ENCODE peak calls at places on chromosome 13, in eight cellular contexts. One of them, this sample, is unnamed.
A peak's percentile ranks its signal among the peaks of the same experiment; 100 is the strongest.

GRCh38 chr13:78265098-78265497 is 338.3 kb downstream of the POU4F1 start:
- DNase-seq in OCI-LY7: no peak
- DNase-seq in lung: no peak
- DNase-seq in pancreas: no peak
- DNase-seq in heart right ventricle: no peak
- DNase-seq in fibroblast of lung: no peak
- DNase-seq in neural progenitor cell: no peak
- DNase-seq in DND-41: no peak
- DNase-seq in this sample: no peak

GRCh38 chr13:30932481-30933333 is at the start of gene TEX26:
- DNase-seq in heart right ventricle: peak; percentile 29
- DNase-seq in neural progenitor cell: peak; percentile 90
- DNase-seq in pancreas: no peak
- DNase-seq in DND-41: no peak
- DNase-seq in OCI-LY7: no peak
- DNase-seq in lung: no peak
- DNase-seq in fibroblast of lung: peak; percentile 44
- DNase-seq in this sample: peak; percentile 14

GRCh38 chr13:52738719-52739467 is 727 bp downstream of the CNMD start:
- DNase-seq in neural progenitor cell: peak; percentile 87
- DNase-seq in heart right ventricle: no peak
- DNase-seq in pancreas: no peak
- DNase-seq in DND-41: no peak
- DNase-seq in OCI-LY7: no peak
- DNase-seq in lung: no peak
- DNase-seq in fibroblast of lung: no peak
- DNase-seq in this sample: peak; percentile 62

GRCh38 chr13:81048026-81048461 is 707.1 kb upstream of the SPRY2 start:
- DNase-seq in DND-41: no peak
- DNase-seq in neural progenitor cell: no peak
- DNase-seq in OCI-LY7: no peak
- DNase-seq in lung: no peak
- DNase-seq in fibroblast of lung: no peak
- DNase-seq in heart right ventricle: no peak
- DNase-seq in pancreas: no peak
- DNase-seq in this sample: no peak

GRCh38 chr13:45799451-45799850 is 52.1 kb downstream of the SIAH3 start:
- DNase-seq in DND-41: no peak
- DNase-seq in OCI-LY7: no peak
- DNase-seq in fibroblast of lung: no peak
- DNase-seq in lung: no peak
- DNase-seq in heart right ventricle: peak; percentile 44
- DNase-seq in neural progenitor cell: peak; percentile 51
- DNase-seq in pancreas: no peak
- DNase-seq in this sample: no peak

GRCh38 chr13:102580552-102581169 is 16.1 kb upstream of the TPP2 start:
- DNase-seq in pancreas: no peak
- DNase-seq in heart right ventricle: no peak
- DNase-seq in fibroblast of lung: peak; percentile 49
- DNase-seq in OCI-LY7: peak; percentile 59
- DNase-seq in lung: no peak
- DNase-seq in neural progenitor cell: peak; percentile 73
- DNase-seq in DND-41: peak; percentile 37
- DNase-seq in this sample: no peak

GRCh38 chr13:34513526-34513925 is 428.5 kb upstream of the NBEA start:
- DNase-seq in neural progenitor cell: no peak
- DNase-seq in lung: no peak
- DNase-seq in heart right ventricle: no peak
- DNase-seq in OCI-LY7: no peak
- DNase-seq in fibroblast of lung: peak; percentile 8
- DNase-seq in pancreas: no peak
- DNase-seq in DND-41: no peak
- DNase-seq in this sample: no peak

GRCh38 chr13:111397202-111397880 is 76.9 kb downstream of the TEX29 start:
- DNase-seq in DND-41: no peak
- DNase-seq in lung: no peak
- DNase-seq in OCI-LY7: no peak
- DNase-seq in fibroblast of lung: no peak
- DNase-seq in neural progenitor cell: no peak
- DNase-seq in heart right ventricle: no peak
- DNase-seq in pancreas: no peak
- DNase-seq in this sample: no peak

GRCh38 chr13:50255639-50256038 is 240.4 kb downstream of the KCNRG start:
- DNase-seq in DND-41: no peak
- DNase-seq in pancreas: no peak
- DNase-seq in lung: no peak
- DNase-seq in OCI-LY7: no peak
- DNase-seq in fibroblast of lung: no peak
- DNase-seq in heart right ventricle: no peak
- DNase-seq in neural progenitor cell: no peak
- DNase-seq in this sample: no peak

GRCh38 chr13:51856998-51857397 is 4.8 kb upstream of the CCDC70 start:
- DNase-seq in DND-41: no peak
- DNase-seq in heart right ventricle: no peak
- DNase-seq in neural progenitor cell: no peak
- DNase-seq in OCI-LY7: no peak
- DNase-seq in lung: no peak
- DNase-seq in pancreas: no peak
- DNase-seq in fibroblast of lung: no peak
- DNase-seq in this sample: no peak

GRCh38 chr13:57629391-57629804 is 2.1 kb upstream of the PCDH17 start:
- DNase-seq in pancreas: no peak
- DNase-seq in DND-41: no peak
- DNase-seq in heart right ventricle: peak; percentile 14
- DNase-seq in lung: no peak
- DNase-seq in neural progenitor cell: no peak
- DNase-seq in fibroblast of lung: no peak
- DNase-seq in OCI-LY7: no peak
- DNase-seq in this sample: peak; percentile 20

DNA sequence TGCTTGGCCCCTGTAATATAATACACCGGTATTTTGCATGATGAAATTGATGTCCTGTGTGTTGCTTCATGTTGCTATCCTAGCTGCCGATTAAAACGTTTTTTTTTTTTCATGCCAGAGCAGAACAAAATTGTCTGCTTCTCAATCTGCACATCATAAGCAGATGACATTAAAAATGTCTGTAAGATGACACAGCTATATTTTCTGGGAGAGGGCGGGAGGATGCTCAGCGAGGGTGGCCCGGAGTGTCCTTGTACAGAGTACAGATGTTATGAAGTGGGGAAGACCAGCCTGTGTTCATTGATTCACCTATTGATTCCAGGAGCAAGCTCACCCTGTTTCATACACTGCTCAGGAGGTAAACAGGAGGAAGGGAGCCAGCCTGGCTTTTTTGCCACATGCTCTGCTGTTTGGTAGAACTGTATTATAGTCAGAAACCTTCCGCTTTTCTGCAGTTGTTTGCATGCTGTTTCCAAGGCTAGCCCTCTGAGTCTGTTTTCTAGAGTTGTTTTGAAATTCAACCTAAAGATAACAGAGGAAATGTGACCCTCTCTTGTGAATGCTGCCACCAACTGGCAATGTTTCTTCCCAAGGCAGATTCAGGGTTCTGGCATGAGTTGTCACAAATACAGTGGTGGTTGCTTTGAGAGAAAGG is 4.7 kb upstream of the IRS2 start:
- DNase-seq in OCI-LY7: peak; percentile 21
- DNase-seq in pancreas: no peak
- DNase-seq in lung: no peak
- DNase-seq in fibroblast of lung: peak; percentile 22
- DNase-seq in DND-41: peak; percentile 83
- DNase-seq in heart right ventricle: no peak
- DNase-seq in neural progenitor cell: peak; percentile 55
- DNase-seq in this sample: peak; percentile 42
- H3K27ac ChIP-seq in OCI-LY7: no peak overlapping the region
- H3K27ac ChIP-seq in pancreas: peak overlapping the region; percentile 9
- H3K27ac ChIP-seq in lung: no peak overlapping the region
- H3K27ac ChIP-seq in fibroblast of lung: no peak overlapping the region
- H3K27ac ChIP-seq in DND-41: peak overlapping the region; percentile 92
- H3K27ac ChIP-seq in heart right ventricle: no peak overlapping the region
- H3K27ac ChIP-seq in neural progenitor cell: no peak overlapping the region
- H3K27ac ChIP-seq in this sample: no peak overlapping the region

GRCh38 chr13:32472194-32472621 is 44.3 kb upstream of the N4BP2L1 start:
- DNase-seq in pancreas: no peak
- DNase-seq in heart right ventricle: no peak
- DNase-seq in neural progenitor cell: no peak
- DNase-seq in fibroblast of lung: no peak
- DNase-seq in DND-41: no peak
- DNase-seq in lung: no peak
- DNase-seq in OCI-LY7: no peak
- DNase-seq in this sample: no peak
- H3K27ac ChIP-seq in pancreas: no peak overlapping the region
- H3K27ac ChIP-seq in heart right ventricle: peak overlapping the region; percentile 40
- H3K27ac ChIP-seq in neural progenitor cell: no peak overlapping the region
- H3K27ac ChIP-seq in fibroblast of lung: no peak overlapping the region
- H3K27ac ChIP-seq in DND-41: no peak overlapping the region
- H3K27ac ChIP-seq in lung: no peak overlapping the region
- H3K27ac ChIP-seq in OCI-LY7: no peak overlapping the region
- H3K27ac ChIP-seq in this sample: no peak overlapping the region

GRCh38 chr13:109172099-109172498 is 542.7 kb downstream of the MYO16 start:
- DNase-seq in OCI-LY7: no peak
- DNase-seq in fibroblast of lung: no peak
- DNase-seq in pancreas: no peak
- DNase-seq in lung: no peak
- DNase-seq in DND-41: no peak
- DNase-seq in heart right ventricle: no peak
- DNase-seq in neural progenitor cell: no peak
- DNase-seq in this sample: no peak
- H3K27ac ChIP-seq in OCI-LY7: no peak overlapping the region
- H3K27ac ChIP-seq in fibroblast of lung: no peak overlapping the region
- H3K27ac ChIP-seq in pancreas: no peak overlapping the region
- H3K27ac ChIP-seq in lung: no peak overlapping the region
- H3K27ac ChIP-seq in DND-41: no peak overlapping the region
- H3K27ac ChIP-seq in heart right ventricle: no peak overlapping the region
- H3K27ac ChIP-seq in neural progenitor cell: no peak overlapping the region
- H3K27ac ChIP-seq in this sample: no peak overlapping the region

GRCh38 chr13:100789968-100790367 is 115.4 kb upstream of the TMTC4 start:
- DNase-seq in fibroblast of lung: peak; percentile 35
- DNase-seq in neural progenitor cell: no peak
- DNase-seq in pancreas: no peak
- DNase-seq in DND-41: no peak
- DNase-seq in heart right ventricle: no peak
- DNase-seq in lung: no peak
- DNase-seq in OCI-LY7: no peak
- DNase-seq in this sample: no peak

GRCh38 chr13:100788540-100788939 is 113.9 kb upstream of the TMTC4 start:
- DNase-seq in pancreas: no peak
- DNase-seq in DND-41: no peak
- DNase-seq in heart right ventricle: no peak
- DNase-seq in lung: no peak
- DNase-seq in OCI-LY7: no peak
- DNase-seq in neural progenitor cell: no peak
- DNase-seq in fibroblast of lung: no peak
- DNase-seq in this sample: no peak

GRCh38 chr13:100790405-100790804 is 115.8 kb upstream of the TMTC4 start:
- DNase-seq in heart right ventricle: no peak
- DNase-seq in OCI-LY7: no peak
- DNase-seq in neural progenitor cell: no peak
- DNase-seq in pancreas: no peak
- DNase-seq in fibroblast of lung: no peak
- DNase-seq in lung: no peak
- DNase-seq in DND-41: no peak
- DNase-seq in this sample: no peak

GRCh38 chr13:100789025-100789424 is 114.4 kb upstream of the TMTC4 start:
- DNase-seq in OCI-LY7: no peak
- DNase-seq in neural progenitor cell: no peak
- DNase-seq in lung: no peak
- DNase-seq in heart right ventricle: no peak
- DNase-seq in fibroblast of lung: no peak
- DNase-seq in pancreas: no peak
- DNase-seq in DND-41: no peak
- DNase-seq in this sample: no peak

DNA sequence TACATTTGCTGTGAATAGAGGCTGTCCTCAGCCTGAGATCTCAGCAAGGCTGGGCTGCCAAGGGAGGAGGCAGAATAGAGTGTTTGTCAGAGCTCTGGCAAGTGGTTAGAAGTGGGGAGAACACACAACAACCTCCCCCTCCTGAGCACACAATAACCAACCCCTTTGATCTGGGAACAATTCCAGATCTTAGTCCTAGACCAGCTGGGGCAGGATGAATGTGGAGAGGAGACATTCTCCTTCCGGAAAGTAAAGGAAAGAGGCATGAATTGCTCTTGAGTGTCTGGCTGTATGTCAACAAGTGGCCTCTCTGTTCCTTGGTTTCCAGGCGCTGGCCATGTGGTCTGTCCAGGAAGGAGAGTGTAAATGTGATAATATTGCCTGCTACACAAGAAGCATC is 114.9 kb upstream of the TMTC4 start:
- DNase-seq in lung: peak; percentile 78
- DNase-seq in DND-41: no peak
- DNase-seq in fibroblast of lung: peak; percentile 54
- DNase-seq in OCI-LY7: no peak
- DNase-seq in pancreas: peak; percentile 7
- DNase-seq in heart right ventricle: no peak
- DNase-seq in neural progenitor cell: no peak
- DNase-seq in this sample: peak; percentile 48
- H3K27ac ChIP-seq in lung: no peak overlapping the region
- H3K27ac ChIP-seq in DND-41: no peak overlapping the region
- H3K27ac ChIP-seq in fibroblast of lung: no peak overlapping the region
- H3K27ac ChIP-seq in OCI-LY7: no peak overlapping the region
- H3K27ac ChIP-seq in pancreas: no peak overlapping the region
- H3K27ac ChIP-seq in heart right ventricle: no peak overlapping the region
- H3K27ac ChIP-seq in neural progenitor cell: peak overlapping the region; percentile 53
- H3K27ac ChIP-seq in this sample: peak overlapping the region; percentile 61

GRCh38 chr13:85724554-85725432 is 74.4 kb downstream of the SLITRK6 start:
- DNase-seq in OCI-LY7: no peak
- DNase-seq in heart right ventricle: no peak
- DNase-seq in lung: no peak
- DNase-seq in neural progenitor cell: no peak
- DNase-seq in DND-41: no peak
- DNase-seq in pancreas: no peak
- DNase-seq in fibroblast of lung: no peak
- DNase-seq in this sample: no peak

GRCh38 chr13:85725433-85725832 is 73.8 kb downstream of the SLITRK6 start:
- DNase-seq in heart right ventricle: no peak
- DNase-seq in pancreas: no peak
- DNase-seq in DND-41: no peak
- DNase-seq in fibroblast of lung: no peak
- DNase-seq in neural progenitor cell: no peak
- DNase-seq in OCI-LY7: no peak
- DNase-seq in lung: no peak
- DNase-seq in this sample: no peak

GRCh38 chr13:85719749-85720148 is 79.5 kb downstream of the SLITRK6 start:
- DNase-seq in pancreas: no peak
- DNase-seq in lung: no peak
- DNase-seq in heart right ventricle: no peak
- DNase-seq in DND-41: no peak
- DNase-seq in neural progenitor cell: no peak
- DNase-seq in fibroblast of lung: no peak
- DNase-seq in OCI-LY7: no peak
- DNase-seq in this sample: no peak
- H3K27ac ChIP-seq in pancreas: no peak overlapping the region
- H3K27ac ChIP-seq in lung: no peak overlapping the region
- H3K27ac ChIP-seq in heart right ventricle: no peak overlapping the region
- H3K27ac ChIP-seq in DND-41: no peak overlapping the region
- H3K27ac ChIP-seq in neural progenitor cell: no peak overlapping the region
- H3K27ac ChIP-seq in fibroblast of lung: no peak overlapping the region
- H3K27ac ChIP-seq in OCI-LY7: no peak overlapping the region
- H3K27ac ChIP-seq in this sample: no peak overlapping the region

GRCh38 chr13:23793711-23794110 is 95.5 kb downstream of the MIPEP start:
- DNase-seq in fibroblast of lung: no peak
- DNase-seq in DND-41: no peak
- DNase-seq in pancreas: no peak
- DNase-seq in lung: no peak
- DNase-seq in heart right ventricle: no peak
- DNase-seq in neural progenitor cell: no peak
- DNase-seq in OCI-LY7: no peak
- DNase-seq in this sample: no peak
- H3K27ac ChIP-seq in fibroblast of lung: peak overlapping the region; percentile 93
- H3K27ac ChIP-seq in DND-41: no peak overlapping the region
- H3K27ac ChIP-seq in pancreas: no peak overlapping the region
- H3K27ac ChIP-seq in lung: no peak overlapping the region
- H3K27ac ChIP-seq in heart right ventricle: no peak overlapping the region
- H3K27ac ChIP-seq in neural progenitor cell: no peak overlapping the region
- H3K27ac ChIP-seq in OCI-LY7: no peak overlapping the region
- H3K27ac ChIP-seq in this sample: no peak overlapping the region

This sample was measured in substantia nigra.